ENCODE peak calls at places on chromosomes 16 and 17, in six cellular contexts. R is K562, W is GM12891, G is GM12878, X is H1, U is HepG2. B is an unnamed sample.

GRCh38 chr17:29158515-29159275 is 21.5 kb downstream of the MYO18A start:
- DNase-seq in X (no peak), R (no peak), U (peak), G (no peak), W (no peak), B (no peak)

GRCh38 chr17:6018788-6019187 is 51.4 kb upstream of the WSCD1 start:
- DNase-seq in W (no peak), X (no peak), G (no peak), U (no peak), R (no peak), B (no peak)

GRCh38 chr16:5918553-5919127 is 821.0 kb upstream of the EEF2KMT start:
- DNase-seq in X (no peak), R (peak), W (no peak), U (peak), G (no peak), B (no peak)

GRCh38 chr16:81737885-81738536 is 41.1 kb upstream of the PLCG2 start:
- DNase-seq in G (peak), U (peak), W (peak), X (peak), R (peak), B (peak)

GRCh38 chr16:7090628-7091115 is 242.0 kb upstream of the RBFOX1 start:
- DNase-seq in U (no peak), X (no peak), R (no peak), G (no peak), W (no peak), B (no peak)

GRCh38 chr16:354971-355441 is 2.5 kb upstream of the AXIN1 start:
- DNase-seq in U (no peak), W (no peak), G (no peak), R (no peak), X (no peak), B (no peak)

GRCh38 chr16:46789499-46790414 is 41.2 kb downstream of the C16orf87 start:
- DNase-seq in U (peak), R (peak), X (peak), W (peak), G (peak), B (peak)

GRCh38 chr17:3526971-3527370 is 30.6 kb downstream of the TRPV3 start:
- DNase-seq in R (no peak), U (no peak), X (no peak), W (no peak), G (no peak), B (no peak)

GRCh38 chr17:1455748-1456599 is at the start of gene CRK:
- DNase-seq in X (peak), U (peak), R (peak), G (peak), W (peak), B (peak)

GRCh38 chr17:71845354-71845753 is 275.5 kb upstream of the SOX9 start:
- DNase-seq in U (no peak), R (no peak), G (no peak), X (no peak), W (no peak), B (no peak)

GRCh38 chr16:77732241-77732946 is 10.1 kb downstream of the NUDT7 start:
- DNase-seq in G (no peak), W (no peak), R (no peak), X (no peak), U (peak), B (no peak)

GRCh38 chr17:45029758-45030423 is 21.5 kb downstream of the DCAKD start:
- DNase-seq in W (no peak), X (no peak), G (peak), U (peak), R (no peak), B (no peak)

GRCh38 chr17:10155334-10156081 is 42.9 kb downstream of the GAS7 start:
- DNase-seq in R (no peak), X (no peak), G (no peak), U (no peak), W (no peak), B (no peak)

GRCh38 chr17:38922538-38923291 is 2.7 kb upstream of the LASP1NB start:
- DNase-seq in G (no peak), U (no peak), X (no peak), W (no peak), R (peak), B (no peak)

GRCh38 chr16:57988929-57989328 is 11.5 kb downstream of the ZNF319 start:
- DNase-seq in G (no peak), U (no peak), W (no peak), R (no peak), X (no peak), B (no peak)

GRCh38 chr16:27982184-27982583 is 81.3 kb downstream of the GSG1L start:
- DNase-seq in W (no peak), G (no peak), X (no peak), U (no peak), R (no peak), B (no peak)

GRCh38 chr17:57257213-57257873 is 1.0 kb downstream of the MSI2 start:
- DNase-seq in G (no peak), U (no peak), R (peak), X (no peak), W (no peak), B (no peak)

GRCh38 chr17:5126719-5127488 is 11.1 kb downstream of the USP6 start:
- DNase-seq in R (no peak), W (no peak), U (no peak), X (no peak), G (no peak), B (no peak)

GRCh38 chr17:60036796-60037677 is 41.7 kb downstream of the HEATR6 start:
- DNase-seq in U (peak), X (peak), W (peak), G (peak), R (peak), B (peak)

GRCh38 chr16:81531415-81531814 is 86.8 kb downstream of the CMIP start:
- DNase-seq in W (no peak), G (no peak), X (no peak), U (no peak), R (no peak), B (no peak)

GRCh38 chr17:74522381-74523090 is 8.7 kb downstream of the CD300LB start:
- DNase-seq in X (no peak), U (no peak), R (no peak), W (no peak), G (no peak), B (no peak)

GRCh38 chr17:64327201-64327930 is 63.3 kb downstream of the PECAM1 start:
- DNase-seq in U (no peak), W (no peak), R (no peak), G (no peak), X (no peak), B (no peak)
- TF ChIP-seq POLR2AphosphoS5 in U (no peak), W (no peak), R (no peak), G (no peak), X (no peak), B (no peak)

GRCh38 chr16:15942901-15943690 is 6.3 kb upstream of the ABCC1 start:
- DNase-seq in U (no peak), X (no peak), W (no peak), G (no peak), R (no peak), B (no peak)
- TF ChIP-seq POLR2A in U (no peak), X (no peak), W (no peak), G (no peak), R (no peak), B (no peak)

GRCh38 chr17:78144736-78145641 is 1.2 kb upstream of the C17orf99 start:
- DNase-seq in G (no peak), R (no peak), U (no peak), X (no peak), W (no peak), B (no peak)

GRCh38 chr17:78146881-78147280 is 696 bp downstream of the C17orf99 start:
- DNase-seq in W (no peak), U (no peak), R (no peak), G (no peak), X (no peak), B (no peak)

GRCh38 chr17:78146471-78146869 is 285 bp downstream of the C17orf99 start:
- DNase-seq in W (no peak), G (no peak), U (no peak), R (no peak), X (no peak), B (no peak)

GRCh38 chr17:78148286-78149016 is 2.3 kb downstream of the C17orf99 start:
- DNase-seq in R (no peak), G (no peak), W (no peak), X (no peak), U (peak), B (no peak)

GRCh38 chr17:78147315-78147998 is 1.3 kb downstream of the C17orf99 start:
- DNase-seq in U (no peak), X (no peak), W (no peak), G (peak), R (no peak), B (no peak)
- TF ChIP-seq TAF1 in U (no peak), X (no peak), W (no peak), G (no peak), R (no peak), B (no peak)

GRCh38 chr17:49488612-49489011 is 6.5 kb upstream of the NGFR start:
- DNase-seq in U (no peak), W (no peak), X (no peak), R (no peak), G (no peak), B (no peak)

GRCh38 chr17:49487202-49487601 is 7.9 kb upstream of the NGFR start:
- DNase-seq in X (no peak), W (no peak), G (no peak), U (no peak), R (no peak), B (no peak)

GRCh38 chr17:49483588-49484509 is 11.2 kb upstream of the NGFR start:
- DNase-seq in R (no peak), U (no peak), W (no peak), G (no peak), X (no peak), B (no peak)

GRCh38 chr17:49489348-49489747 is 5.7 kb upstream of the NGFR start:
- DNase-seq in G (no peak), X (no peak), R (no peak), W (no peak), U (no peak), B (no peak)

GRCh38 chr17:49486012-49486641 is 9.0 kb upstream of the NGFR start:
- DNase-seq in G (no peak), U (no peak), R (no peak), X (peak), W (no peak), B (no peak)
- TF ChIP-seq POLR2AphosphoS5 in G (no peak), U (no peak), R (no peak), X (peak), W (no peak), B (no peak)

GRCh38 chr17:50863221-50863843 is 2.8 kb downstream of the TOB1 start:
- DNase-seq in U (peak), R (peak), G (no peak), W (no peak), X (no peak), B (no peak)
- TF ChIP-seq POLR2A in U (no peak), R (no peak), G (no peak), W (no peak), X (peak), B (peak)

DNA sequence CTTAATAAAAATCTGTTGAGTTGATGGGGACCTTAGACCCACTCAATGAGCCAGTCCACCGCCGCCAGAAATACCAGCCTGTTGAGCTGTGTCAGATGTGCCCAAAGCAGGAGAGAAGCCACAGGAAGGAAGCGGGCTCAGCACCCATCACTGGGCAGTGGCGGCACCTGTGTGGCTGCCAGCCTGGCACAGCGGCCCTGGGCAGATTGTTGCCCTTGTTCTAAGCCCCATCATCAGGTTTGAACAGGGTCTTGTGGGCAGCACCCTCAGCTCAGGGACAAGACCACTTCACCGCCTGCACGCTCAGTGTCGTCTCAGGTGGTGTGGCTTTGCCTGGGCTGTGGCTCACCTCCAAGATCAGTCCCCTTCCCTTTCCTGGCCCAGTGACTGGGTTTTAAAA is 9.3 kb downstream of the ENDOV start:
- DNase-seq in X (no peak), U (no peak), R (no peak), G (no peak), W (no peak), B (peak)
- TF ChIP-seq TAF1 in X (no peak), U (no peak), R (no peak), G (no peak), W (no peak), B (no peak)

GRCh38 chr16:67781548-67781921 is 24.8 kb downstream of the RANBP10 start:
- DNase-seq in G (no peak), R (peak), X (no peak), W (peak), U (no peak), B (no peak)
- TF ChIP-seq POLR2AphosphoS5 in G (no peak), R (no peak), X (no peak), W (no peak), U (no peak), B (no peak)

GRCh38 chr16:79114759-79115158 is 485.8 kb downstream of the MAF start:
- DNase-seq in X (no peak), R (no peak), G (no peak), W (no peak), U (no peak), B (no peak)
- TF ChIP-seq POLR2A in X (no peak), R (no peak), G (no peak), W (no peak), U (no peak), B (no peak)

GRCh38 chr16:83994087-83994486 is 26.0 kb downstream of the NECAB2 start:
- DNase-seq in U (peak), G (no peak), X (no peak), R (no peak), W (no peak), B (no peak)
- TF ChIP-seq TAF1 in U (no peak), G (no peak), X (no peak), R (no peak), W (no peak), B (no peak)